ENCODE peak calls at places on chromosomes 1 and 21, in nine cellular contexts. One of them, this sample, is unnamed.

GRCh38 chr21:18493420-18493819 is 89.8 kb upstream of the TMPRSS15 start:
- DNase-seq in brain microvascular endothelial cell: peak
- DNase-seq in fibroblast of mammary gland: peak
- DNase-seq in Calu3: no peak
- DNase-seq in psoas muscle: no peak
- DNase-seq in DND-41: no peak
- DNase-seq in thoracic aorta: no peak
- DNase-seq in nephron progenitor cell: no peak
- DNase-seq in GM10248: no peak
- DNase-seq in this sample: no peak

GRCh38 chr1:1281533-1282321 is 1.5 kb downstream of the SCNN1D start:
- DNase-seq in brain microvascular endothelial cell: peak
- DNase-seq in fibroblast of mammary gland: peak
- DNase-seq in Calu3: peak
- DNase-seq in psoas muscle: peak
- DNase-seq in DND-41: no peak
- DNase-seq in thoracic aorta: no peak
- DNase-seq in nephron progenitor cell: no peak
- DNase-seq in GM10248: no peak
- DNase-seq in this sample: no peak

GRCh38 chr1:162902372-162902771 is 41.4 kb upstream of the CCDC190 start:
- DNase-seq in brain microvascular endothelial cell: peak
- DNase-seq in fibroblast of mammary gland: peak
- DNase-seq in Calu3: no peak
- DNase-seq in psoas muscle: no peak
- DNase-seq in DND-41: no peak
- DNase-seq in thoracic aorta: no peak
- DNase-seq in nephron progenitor cell: no peak
- DNase-seq in GM10248: no peak
- DNase-seq in this sample: no peak

GRCh38 chr1:232508161-232508661 is 121.7 kb downstream of the SIPA1L2 start:
- DNase-seq in brain microvascular endothelial cell: no peak
- DNase-seq in fibroblast of mammary gland: no peak
- DNase-seq in Calu3: no peak
- DNase-seq in psoas muscle: no peak
- DNase-seq in DND-41: no peak
- DNase-seq in thoracic aorta: no peak
- DNase-seq in nephron progenitor cell: no peak
- DNase-seq in GM10248: no peak
- DNase-seq in this sample: no peak

GRCh38 chr1:15668089-15668754 is 15.9 kb upstream of the PLEKHM2 start:
- DNase-seq in brain microvascular endothelial cell: peak
- DNase-seq in fibroblast of mammary gland: no peak
- DNase-seq in Calu3: no peak
- DNase-seq in psoas muscle: no peak
- DNase-seq in DND-41: no peak
- DNase-seq in thoracic aorta: no peak
- DNase-seq in nephron progenitor cell: no peak
- DNase-seq in GM10248: no peak
- DNase-seq in this sample: no peak

GRCh38 chr21:46018615-46019014 is 37.0 kb downstream of the COL6A1 start:
- DNase-seq in brain microvascular endothelial cell: no peak
- DNase-seq in fibroblast of mammary gland: no peak
- DNase-seq in Calu3: no peak
- DNase-seq in psoas muscle: no peak
- DNase-seq in DND-41: no peak
- DNase-seq in thoracic aorta: no peak
- DNase-seq in nephron progenitor cell: no peak
- DNase-seq in GM10248: no peak
- DNase-seq in this sample: no peak

GRCh38 chr1:221696045-221696444 is 45.8 kb downstream of the DUSP10 start:
- DNase-seq in brain microvascular endothelial cell: no peak
- DNase-seq in fibroblast of mammary gland: no peak
- DNase-seq in Calu3: no peak
- DNase-seq in psoas muscle: no peak
- DNase-seq in DND-41: no peak
- DNase-seq in thoracic aorta: no peak
- DNase-seq in nephron progenitor cell: no peak
- DNase-seq in GM10248: no peak
- DNase-seq in this sample: no peak

GRCh38 chr1:178266619-178267066 is 172.7 kb downstream of the RASAL2 start:
- DNase-seq in brain microvascular endothelial cell: no peak
- DNase-seq in fibroblast of mammary gland: no peak
- DNase-seq in Calu3: no peak
- DNase-seq in psoas muscle: no peak
- DNase-seq in DND-41: no peak
- DNase-seq in thoracic aorta: no peak
- DNase-seq in nephron progenitor cell: no peak
- DNase-seq in GM10248: no peak
- DNase-seq in this sample: no peak

GRCh38 chr1:1550591-1551432 is 10.4 kb upstream of the TMEM240 start:
- DNase-seq in brain microvascular endothelial cell: peak
- DNase-seq in fibroblast of mammary gland: peak
- DNase-seq in Calu3: no peak
- DNase-seq in psoas muscle: peak
- DNase-seq in DND-41: no peak
- DNase-seq in thoracic aorta: no peak
- DNase-seq in nephron progenitor cell: no peak
- DNase-seq in GM10248: no peak
- DNase-seq in this sample: no peak

GRCh38 chr1:247373721-247374141 is 42.1 kb upstream of the ZNF496 start:
- DNase-seq in brain microvascular endothelial cell: peak
- DNase-seq in fibroblast of mammary gland: peak
- DNase-seq in Calu3: no peak
- DNase-seq in psoas muscle: peak
- DNase-seq in DND-41: peak
- DNase-seq in thoracic aorta: no peak
- DNase-seq in nephron progenitor cell: peak
- DNase-seq in GM10248: peak
- DNase-seq in this sample: peak

GRCh38 chr1:17239420-17239819 is 9.5 kb upstream of the PADI3 start:
- DNase-seq in brain microvascular endothelial cell: peak
- DNase-seq in fibroblast of mammary gland: peak
- DNase-seq in Calu3: peak
- DNase-seq in psoas muscle: peak
- DNase-seq in DND-41: peak
- DNase-seq in thoracic aorta: no peak
- DNase-seq in nephron progenitor cell: peak
- DNase-seq in GM10248: peak
- DNase-seq in this sample: peak

GRCh38 chr1:243325305-243325890 is 69.6 kb downstream of the SDCCAG8 start:
- DNase-seq in brain microvascular endothelial cell: peak
- DNase-seq in fibroblast of mammary gland: peak
- DNase-seq in Calu3: peak
- DNase-seq in psoas muscle: no peak
- DNase-seq in DND-41: peak
- DNase-seq in thoracic aorta: no peak
- DNase-seq in nephron progenitor cell: peak
- DNase-seq in GM10248: peak
- DNase-seq in this sample: peak

GRCh38 chr21:41582866-41583265 is 74.9 kb upstream of the TMPRSS2 start:
- DNase-seq in brain microvascular endothelial cell: no peak
- DNase-seq in fibroblast of mammary gland: no peak
- DNase-seq in Calu3: no peak
- DNase-seq in psoas muscle: no peak
- DNase-seq in DND-41: no peak
- DNase-seq in thoracic aorta: no peak
- DNase-seq in nephron progenitor cell: no peak
- DNase-seq in GM10248: no peak
- DNase-seq in this sample: no peak

GRCh38 chr1:39576016-39576657 is 453 bp downstream of the PABPC4 start:
- DNase-seq in brain microvascular endothelial cell: no peak
- DNase-seq in fibroblast of mammary gland: no peak
- DNase-seq in Calu3: peak
- DNase-seq in psoas muscle: peak
- DNase-seq in DND-41: peak
- DNase-seq in thoracic aorta: no peak
- DNase-seq in nephron progenitor cell: peak
- DNase-seq in GM10248: peak
- DNase-seq in this sample: peak

GRCh38 chr1:172040466-172040865 is 199.2 kb downstream of the DNM3 start:
- DNase-seq in brain microvascular endothelial cell: peak
- DNase-seq in fibroblast of mammary gland: peak
- DNase-seq in Calu3: peak
- DNase-seq in psoas muscle: no peak
- DNase-seq in DND-41: no peak
- DNase-seq in thoracic aorta: no peak
- DNase-seq in nephron progenitor cell: no peak
- DNase-seq in GM10248: no peak
- DNase-seq in this sample: no peak

GRCh38 chr1:172041102-172041501 is 199.8 kb downstream of the DNM3 start:
- DNase-seq in brain microvascular endothelial cell: no peak
- DNase-seq in fibroblast of mammary gland: no peak
- DNase-seq in Calu3: no peak
- DNase-seq in psoas muscle: no peak
- DNase-seq in DND-41: no peak
- DNase-seq in thoracic aorta: no peak
- DNase-seq in nephron progenitor cell: no peak
- DNase-seq in GM10248: no peak
- DNase-seq in this sample: no peak

GRCh38 chr1:172041689-172042088 is 200.4 kb downstream of the DNM3 start:
- DNase-seq in brain microvascular endothelial cell: no peak
- DNase-seq in fibroblast of mammary gland: peak
- DNase-seq in Calu3: no peak
- DNase-seq in psoas muscle: no peak
- DNase-seq in DND-41: no peak
- DNase-seq in thoracic aorta: no peak
- DNase-seq in nephron progenitor cell: no peak
- DNase-seq in GM10248: no peak
- DNase-seq in this sample: no peak
- TF ChIP-seq CTCF in brain microvascular endothelial cell: peak
- TF ChIP-seq CTCF in fibroblast of mammary gland: peak
- TF ChIP-seq CTCF in Calu3: no peak
- TF ChIP-seq CTCF in psoas muscle: peak
- TF ChIP-seq CTCF in DND-41: no peak
- TF ChIP-seq CTCF in thoracic aorta: peak
- TF ChIP-seq CTCF in nephron progenitor cell: no peak
- TF ChIP-seq CTCF in GM10248: no peak
- TF ChIP-seq CTCF in this sample: no peak

GRCh38 chr1:224542783-224543440 is 73.2 kb upstream of the CNIH3 start:
- DNase-seq in brain microvascular endothelial cell: peak
- DNase-seq in fibroblast of mammary gland: peak
- DNase-seq in Calu3: peak
- DNase-seq in psoas muscle: no peak
- DNase-seq in DND-41: peak
- DNase-seq in thoracic aorta: no peak
- DNase-seq in nephron progenitor cell: no peak
- DNase-seq in GM10248: no peak
- DNase-seq in this sample: no peak

GRCh38 chr1:224541901-224542610 is 74.1 kb upstream of the CNIH3 start:
- DNase-seq in brain microvascular endothelial cell: no peak
- DNase-seq in fibroblast of mammary gland: peak
- DNase-seq in Calu3: no peak
- DNase-seq in psoas muscle: no peak
- DNase-seq in DND-41: no peak
- DNase-seq in thoracic aorta: no peak
- DNase-seq in nephron progenitor cell: no peak
- DNase-seq in GM10248: no peak
- DNase-seq in this sample: no peak

GRCh38 chr1:224539971-224540370 is 76.1 kb upstream of the CNIH3 start:
- DNase-seq in brain microvascular endothelial cell: no peak
- DNase-seq in fibroblast of mammary gland: peak
- DNase-seq in Calu3: no peak
- DNase-seq in psoas muscle: no peak
- DNase-seq in DND-41: peak
- DNase-seq in thoracic aorta: no peak
- DNase-seq in nephron progenitor cell: no peak
- DNase-seq in GM10248: no peak
- DNase-seq in this sample: no peak

GRCh38 chr1:224541072-224541790 is 74.9 kb upstream of the CNIH3 start:
- DNase-seq in brain microvascular endothelial cell: no peak
- DNase-seq in fibroblast of mammary gland: no peak
- DNase-seq in Calu3: no peak
- DNase-seq in psoas muscle: no peak
- DNase-seq in DND-41: no peak
- DNase-seq in thoracic aorta: no peak
- DNase-seq in nephron progenitor cell: no peak
- DNase-seq in GM10248: no peak
- DNase-seq in this sample: no peak

GRCh38 chr1:224540535-224540934 is 75.6 kb upstream of the CNIH3 start:
- DNase-seq in brain microvascular endothelial cell: no peak
- DNase-seq in fibroblast of mammary gland: no peak
- DNase-seq in Calu3: no peak
- DNase-seq in psoas muscle: no peak
- DNase-seq in DND-41: no peak
- DNase-seq in thoracic aorta: no peak
- DNase-seq in nephron progenitor cell: no peak
- DNase-seq in GM10248: no peak
- DNase-seq in this sample: no peak
- TF ChIP-seq CTCF in brain microvascular endothelial cell: no peak
- TF ChIP-seq CTCF in fibroblast of mammary gland: no peak
- TF ChIP-seq CTCF in Calu3: no peak
- TF ChIP-seq CTCF in psoas muscle: no peak
- TF ChIP-seq CTCF in DND-41: no peak
- TF ChIP-seq CTCF in thoracic aorta: no peak
- TF ChIP-seq CTCF in nephron progenitor cell: no peak
- TF ChIP-seq CTCF in GM10248: no peak
- TF ChIP-seq CTCF in this sample: no peak

DNA sequence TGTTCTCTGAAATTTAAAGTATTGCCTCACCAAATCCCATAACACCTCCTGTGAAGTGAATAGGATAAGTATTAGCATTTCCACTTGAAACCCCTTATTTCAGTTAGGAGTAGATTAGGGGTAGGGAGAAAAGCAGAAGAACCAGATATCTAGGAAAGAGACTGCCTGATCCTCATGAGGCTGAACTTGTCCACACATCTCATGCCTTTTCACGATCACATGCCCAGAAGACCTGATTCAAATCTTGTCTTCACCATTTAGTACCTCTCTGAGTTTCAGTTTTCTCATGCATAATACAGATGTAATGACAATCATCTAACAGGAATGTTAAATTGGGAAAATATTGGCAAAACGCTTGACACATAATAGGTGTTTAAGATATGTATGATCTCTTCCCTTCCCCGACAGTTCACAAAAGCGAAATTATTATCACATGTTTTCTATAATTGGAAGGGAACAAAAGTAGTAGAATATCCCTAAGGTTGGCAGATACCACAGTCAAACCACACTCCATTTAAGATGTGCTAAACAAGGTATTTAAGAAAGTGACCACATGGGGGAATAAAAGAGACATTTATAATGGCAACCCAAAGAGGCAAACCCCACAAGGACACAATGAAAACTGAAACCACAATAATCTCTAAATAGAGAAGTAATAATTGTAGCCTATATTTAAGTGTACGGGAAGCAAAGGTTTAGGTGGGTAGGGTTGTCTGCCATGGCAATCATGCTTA is 25.2 kb downstream of the GFI1 start:
- DNase-seq in brain microvascular endothelial cell: no peak
- DNase-seq in fibroblast of mammary gland: no peak
- DNase-seq in Calu3: no peak
- DNase-seq in psoas muscle: no peak
- DNase-seq in DND-41: no peak
- DNase-seq in thoracic aorta: no peak
- DNase-seq in nephron progenitor cell: no peak
- DNase-seq in GM10248: peak
- DNase-seq in this sample: peak
- TF ChIP-seq CTCF in brain microvascular endothelial cell: no peak
- TF ChIP-seq CTCF in fibroblast of mammary gland: no peak
- TF ChIP-seq CTCF in Calu3: no peak
- TF ChIP-seq CTCF in psoas muscle: no peak
- TF ChIP-seq CTCF in DND-41: no peak
- TF ChIP-seq CTCF in thoracic aorta: no peak
- TF ChIP-seq CTCF in nephron progenitor cell: no peak
- TF ChIP-seq CTCF in GM10248: peak
- TF ChIP-seq CTCF in this sample: no peak

GRCh38 chr1:228370439-228370940 is 36.1 kb downstream of the TRIM11 start:
- DNase-seq in brain microvascular endothelial cell: no peak
- DNase-seq in fibroblast of mammary gland: no peak
- DNase-seq in Calu3: no peak
- DNase-seq in psoas muscle: peak
- DNase-seq in DND-41: no peak
- DNase-seq in thoracic aorta: no peak
- DNase-seq in nephron progenitor cell: no peak
- DNase-seq in GM10248: no peak
- DNase-seq in this sample: no peak
- TF ChIP-seq CTCF in brain microvascular endothelial cell: no peak
- TF ChIP-seq CTCF in fibroblast of mammary gland: no peak
- TF ChIP-seq CTCF in Calu3: no peak
- TF ChIP-seq CTCF in psoas muscle: no peak
- TF ChIP-seq CTCF in DND-41: no peak
- TF ChIP-seq CTCF in thoracic aorta: no peak
- TF ChIP-seq CTCF in nephron progenitor cell: no peak
- TF ChIP-seq CTCF in GM10248: no peak
- TF ChIP-seq CTCF in this sample: no peak

This sample was measured in GM13976.